ENCODE peak calls at places on chromosome 13, in six cellular contexts. J is A549, E is K562, N is prostate gland, G is HCT116, A is tibial nerve. H is an unnamed sample.

GRCh38 chr13:38657191-38657590 is 29.7 kb upstream of the FREM2 start:
- DNase-seq in J (no peak), E (no peak), N (no peak), G (no peak), A (no peak), H (no peak)

GRCh38 chr13:83220241-83220640 is 662.0 kb downstream of the SLITRK1 start:
- DNase-seq in J (no peak), E (no peak), N (no peak), G (no peak), A (no peak), H (no peak)

GRCh38 chr13:35714588-35714987 is 238.1 kb upstream of the MAB21L1 start:
- DNase-seq in J (no peak), E (no peak), N (no peak), G (no peak), A (no peak), H (no peak)

GRCh38 chr13:51684076-51684475 is 99.8 kb downstream of the WDFY2 start:
- DNase-seq in J (no peak), E (no peak), N (no peak), G (no peak), A (no peak), H (no peak)

GRCh38 chr13:73496711-73497110 is 437.9 kb downstream of the KLF5 start:
- DNase-seq in J (no peak), E (no peak), N (no peak), G (no peak), A (no peak), H (no peak)

GRCh38 chr13:25330541-25330940 is 29.1 kb downstream of the NUP58 start:
- DNase-seq in J (no peak), E (no peak), N (no peak), G (no peak), A (no peak), H (no peak)

GRCh38 chr13:29581666-29582065 is 13.8 kb downstream of the SLC7A1 start:
- DNase-seq in J (no peak), E (no peak), N (no peak), G (no peak), A (no peak), H (no peak)

GRCh38 chr13:35600137-35600536 is 123.6 kb upstream of the MAB21L1 start:
- DNase-seq in J (no peak), E (no peak), N (no peak), G (no peak), A (no peak), H (no peak)

GRCh38 chr13:112888238-112889111 is 80.5 kb upstream of the MCF2L start:
- DNase-seq in J (no peak), E (no peak), N (no peak), G (no peak), A (no peak), H (no peak)

GRCh38 chr13:106186366-106187030 is 349.0 kb downstream of the EFNB2 start:
- DNase-seq in J (no peak), E (no peak), N (no peak), G (no peak), A (no peak), H (no peak)

GRCh38 chr13:34430294-34430693 is 511.8 kb upstream of the NBEA start:
- DNase-seq in J (no peak), E (no peak), N (no peak), G (no peak), A (no peak), H (no peak)

GRCh38 chr13:108777421-108778420 is 148.3 kb downstream of the MYO16 start:
- DNase-seq in J (peak), E (no peak), N (no peak), G (peak), A (no peak), H (no peak)

GRCh38 chr13:90591927-90592268 is 755.6 kb upstream of the MIR17HG start:
- DNase-seq in J (no peak), E (no peak), N (no peak), G (no peak), A (no peak), H (no peak)

GRCh38 chr13:50267917-50268316 is 252.7 kb downstream of the KCNRG start:
- DNase-seq in J (no peak), E (no peak), N (no peak), G (no peak), A (no peak), H (no peak)

GRCh38 chr13:21895769-21896168 is 224.9 kb downstream of the FGF9 start:
- DNase-seq in J (no peak), E (no peak), N (no peak), G (no peak), A (no peak), H (no peak)

GRCh38 chr13:64234255-64234654 is 2818.6 kb upstream of the PCDH20 start:
- DNase-seq in J (no peak), E (no peak), N (no peak), G (no peak), A (no peak), H (no peak)

GRCh38 chr13:107642841-107643240 is 572.5 kb downstream of the LIG4 start:
- DNase-seq in J (no peak), E (no peak), N (no peak), G (no peak), A (no peak), H (no peak)

GRCh38 chr13:94324409-94325147 is 154.9 kb downstream of the DCT start:
- DNase-seq in J (no peak), E (no peak), N (no peak), G (no peak), A (no peak), H (no peak)

GRCh38 chr13:110989331-110989730 is 74.5 kb upstream of the ANKRD10 start:
- DNase-seq in J (no peak), E (no peak), N (no peak), G (no peak), A (no peak), H (no peak)

GRCh38 chr13:27533155-27533643 is 82.8 kb upstream of the MTIF3 start:
- DNase-seq in J (peak), E (peak), N (peak), G (peak), A (peak), H (peak)

GRCh38 chr13:36758345-36758744 is 60.7 kb upstream of the RFXAP start:
- DNase-seq in J (no peak), E (no peak), N (no peak), G (no peak), A (no peak), H (no peak)

GRCh38 chr13:36815069-36815468 is 4.0 kb upstream of the RFXAP start:
- DNase-seq in J (no peak), E (peak), N (no peak), G (peak), A (no peak), H (no peak)

GRCh38 chr13:107884564-107884963 is 330.8 kb downstream of the LIG4 start:
- DNase-seq in J (no peak), E (no peak), N (no peak), G (no peak), A (no peak), H (no peak)

GRCh38 chr13:80052286-80052685 is 288.6 kb downstream of the SPRY2 start:
- DNase-seq in J (no peak), E (no peak), N (no peak), G (no peak), A (no peak), H (no peak)

GRCh38 chr13:111006508-111007031 is 91.7 kb upstream of the ANKRD10 start:
- DNase-seq in J (no peak), E (peak), N (peak), G (no peak), A (peak), H (no peak)

GRCh38 chr13:42671502-42671901 is 97.5 kb downstream of the TNFSF11 start:
- DNase-seq in J (no peak), E (no peak), N (no peak), G (no peak), A (no peak), H (no peak)

GRCh38 chr13:78604782-78605611 is 1.6 kb upstream of the POU4F1 start:
- DNase-seq in J (peak), E (peak), N (no peak), G (no peak), A (no peak), H (no peak)

GRCh38 chr13:51772781-51773180 is 31.2 kb downstream of the DHRS12 start:
- DNase-seq in J (no peak), E (no peak), N (no peak), G (no peak), A (no peak), H (no peak)

GRCh38 chr13:52851153-52851962 is 2.9 kb upstream of the PCDH8 start:
- DNase-seq in J (no peak), E (no peak), N (no peak), G (no peak), A (peak), H (no peak)

GRCh38 chr13:94620286-94620896 is 18.7 kb downstream of the GPR180 start:
- DNase-seq in J (peak), E (peak), N (no peak), G (peak), A (no peak), H (no peak)

DNA sequence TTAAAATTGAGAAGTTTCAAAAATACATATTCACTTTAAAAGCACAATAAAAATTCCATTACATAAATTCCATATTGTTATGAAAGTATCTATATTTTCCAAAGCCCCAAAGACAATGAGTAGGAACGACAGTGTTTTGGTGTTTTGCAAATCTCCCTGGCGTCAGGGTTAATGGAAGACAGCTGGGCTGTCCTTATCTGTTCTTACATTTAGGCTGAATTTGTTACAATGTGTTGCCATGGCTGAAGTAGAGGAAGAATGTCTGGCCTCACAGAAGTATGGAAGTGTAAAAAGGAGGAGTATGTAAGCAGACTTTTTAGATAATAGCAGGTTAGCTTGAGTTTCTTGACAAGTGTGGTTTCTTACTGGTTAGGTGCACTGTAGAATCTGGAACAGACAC is 124.4 kb upstream of the SPATA13 start:
- DNase-seq in J (no peak), E (no peak), N (no peak), G (no peak), A (no peak), H (no peak)
- TF ChIP-seq POLR2A in J (no peak), E (no peak), N (no peak), G (no peak), A (no peak), H (no peak)

DNA sequence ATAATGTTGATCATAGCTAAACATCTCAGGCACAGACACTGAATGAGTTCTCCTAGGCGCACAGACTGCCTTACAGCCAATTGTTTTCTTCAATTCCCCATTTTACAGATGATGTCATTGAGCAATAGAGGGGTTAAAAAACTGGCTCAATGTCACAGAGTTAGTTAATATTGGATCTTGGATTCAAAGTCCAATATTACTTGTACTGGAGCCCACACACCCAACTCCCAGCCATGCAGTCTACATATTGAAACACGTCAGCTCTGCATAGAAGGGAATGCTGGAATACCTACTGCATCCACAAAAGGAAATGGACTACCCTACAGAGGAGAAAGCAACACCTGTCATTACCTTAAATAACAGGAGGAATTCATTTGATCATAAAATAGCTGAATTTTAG is 76.1 kb upstream of the SLC15A1 start:
- DNase-seq in J (no peak), E (no peak), N (no peak), G (no peak), A (no peak), H (no peak)
- TF ChIP-seq POLR2A in J (no peak), E (no peak), N (no peak), G (no peak), A (no peak), H (no peak)

GRCh38 chr13:45705145-45705695 is 3.1 kb downstream of the CBY2 start:
- DNase-seq in J (no peak), E (no peak), N (no peak), G (no peak), A (no peak), H (no peak)

GRCh38 chr13:45704211-45704739 is 2.2 kb downstream of the CBY2 start:
- DNase-seq in J (no peak), E (no peak), N (no peak), G (no peak), A (no peak), H (no peak)

GRCh38 chr13:45702088-45702487 is at the start of gene CBY2:
- DNase-seq in J (no peak), E (no peak), N (no peak), G (no peak), A (no peak), H (no peak)

GRCh38 chr13:45702869-45703391 is 810 bp downstream of the CBY2 start:
- DNase-seq in J (no peak), E (no peak), N (no peak), G (no peak), A (no peak), H (no peak)

DNA sequence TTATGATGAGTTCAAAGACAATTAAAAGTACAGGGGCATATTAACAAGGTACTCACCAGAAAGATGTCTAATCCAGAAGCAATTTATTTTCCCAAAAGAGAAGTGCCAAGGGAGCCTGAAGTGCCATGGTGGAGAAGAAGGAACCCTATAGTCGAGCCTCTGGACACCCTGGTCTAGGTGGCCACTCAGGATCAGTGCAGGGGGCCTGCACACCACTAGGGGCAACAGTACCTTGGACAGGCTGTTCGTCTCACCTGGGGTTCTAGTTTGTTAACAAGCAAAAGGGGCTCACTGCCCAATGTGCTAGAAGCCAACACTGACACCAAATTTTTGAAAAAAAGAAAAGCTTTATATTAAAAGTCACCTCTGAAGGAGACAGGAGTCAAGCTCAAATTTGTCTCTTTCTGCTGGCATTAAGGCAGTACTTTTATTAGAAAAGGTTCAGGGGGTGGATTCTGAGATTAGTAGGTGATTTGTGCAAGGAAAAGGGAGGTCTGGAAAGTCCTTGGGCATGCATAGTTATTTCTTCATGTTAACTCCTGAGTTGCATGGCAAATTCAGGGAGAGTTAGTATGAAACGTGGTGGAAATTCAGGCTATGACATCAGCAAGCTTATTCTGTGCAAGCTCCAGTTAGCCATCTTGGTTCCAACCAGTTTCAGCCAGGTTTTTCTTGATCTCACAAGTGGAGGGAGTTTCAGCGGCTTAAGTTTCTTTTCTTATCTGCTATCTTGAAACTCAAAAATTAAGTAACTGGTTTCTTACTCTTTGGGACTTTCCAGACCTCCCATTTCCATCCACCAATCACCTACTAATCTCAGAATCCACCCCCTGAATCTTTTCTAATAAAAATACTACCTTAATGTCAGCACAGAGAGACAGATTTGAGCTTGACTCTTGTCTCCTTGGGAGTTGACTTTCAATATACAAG is 884 bp upstream of the CBY2 start:
- DNase-seq in J (no peak), E (peak), N (no peak), G (no peak), A (no peak), H (no peak)
- TF ChIP-seq POLR2A in J (no peak), E (no peak), N (no peak), G (no peak), A (no peak), H (no peak)

DNA sequence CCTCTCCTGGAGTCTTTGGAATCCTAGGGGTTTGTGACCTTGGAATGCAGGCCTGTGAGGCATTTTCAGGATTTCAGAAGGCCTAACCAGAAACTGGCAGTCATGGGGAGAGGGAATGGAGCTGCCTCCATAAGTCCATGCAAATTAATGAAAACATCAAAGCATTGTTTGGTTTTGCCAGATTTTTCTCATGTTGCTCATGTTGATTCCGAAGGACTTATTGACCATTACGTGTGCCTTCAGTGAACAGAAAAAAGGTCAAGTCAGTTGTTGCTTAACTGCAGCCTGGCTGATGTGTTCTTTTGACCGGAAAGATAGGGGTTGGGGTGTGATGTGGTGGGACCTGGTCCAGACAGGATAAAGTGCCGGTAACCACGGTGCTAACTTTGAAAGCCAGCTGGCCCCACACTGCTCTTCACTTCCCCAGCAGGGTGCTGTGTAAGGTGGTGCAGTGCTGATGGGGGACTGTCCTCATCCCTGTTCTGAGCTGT is 3.6 kb downstream of the RNF113B start:
- DNase-seq in J (no peak), E (no peak), N (peak), G (peak), A (peak), H (peak)
- TF ChIP-seq POLR2A in J (no peak), E (no peak), N (no peak), G (no peak), A (no peak), H (no peak)

GRCh38 chr13:41137241-41137640 is 4.6 kb upstream of the KBTBD6 start:
- DNase-seq in J (no peak), E (no peak), N (no peak), G (no peak), A (no peak), H (no peak)

GRCh38 chr13:41136396-41137031 is 3.9 kb upstream of the KBTBD6 start:
- DNase-seq in J (no peak), E (peak), N (no peak), G (no peak), A (no peak), H (no peak)

GRCh38 chr13:41130356-41130755 is 2.2 kb downstream of the KBTBD6 start:
- DNase-seq in J (no peak), E (no peak), N (no peak), G (no peak), A (no peak), H (no peak)

GRCh38 chr13:41133951-41134350 is 1.3 kb upstream of the KBTBD6 start:
- DNase-seq in J (no peak), E (no peak), N (no peak), G (no peak), A (no peak), H (no peak)

GRCh38 chr13:41132512-41133152 is at the start of gene KBTBD6:
- DNase-seq in J (peak), E (peak), N (peak), G (peak), A (peak), H (peak)
- TF ChIP-seq POLR2A in J (peak), E (peak), N (peak), G (peak), A (peak), H (peak)

GRCh38 chr13:23673354-23673753 is 103.1 kb downstream of the TNFRSF19 start:
- DNase-seq in J (no peak), E (no peak), N (no peak), G (no peak), A (no peak), H (no peak)
- TF ChIP-seq POLR2A in J (no peak), E (no peak), N (no peak), G (no peak), A (no peak), H (no peak)

GRCh38 chr13:24212674-24213073 is 52.2 kb downstream of the SPATA13 start:
- DNase-seq in J (no peak), E (no peak), N (no peak), G (no peak), A (no peak), H (no peak)
- TF ChIP-seq POLR2A in J (no peak), E (no peak), N (no peak), G (no peak), A (no peak), H (no peak)

DNA sequence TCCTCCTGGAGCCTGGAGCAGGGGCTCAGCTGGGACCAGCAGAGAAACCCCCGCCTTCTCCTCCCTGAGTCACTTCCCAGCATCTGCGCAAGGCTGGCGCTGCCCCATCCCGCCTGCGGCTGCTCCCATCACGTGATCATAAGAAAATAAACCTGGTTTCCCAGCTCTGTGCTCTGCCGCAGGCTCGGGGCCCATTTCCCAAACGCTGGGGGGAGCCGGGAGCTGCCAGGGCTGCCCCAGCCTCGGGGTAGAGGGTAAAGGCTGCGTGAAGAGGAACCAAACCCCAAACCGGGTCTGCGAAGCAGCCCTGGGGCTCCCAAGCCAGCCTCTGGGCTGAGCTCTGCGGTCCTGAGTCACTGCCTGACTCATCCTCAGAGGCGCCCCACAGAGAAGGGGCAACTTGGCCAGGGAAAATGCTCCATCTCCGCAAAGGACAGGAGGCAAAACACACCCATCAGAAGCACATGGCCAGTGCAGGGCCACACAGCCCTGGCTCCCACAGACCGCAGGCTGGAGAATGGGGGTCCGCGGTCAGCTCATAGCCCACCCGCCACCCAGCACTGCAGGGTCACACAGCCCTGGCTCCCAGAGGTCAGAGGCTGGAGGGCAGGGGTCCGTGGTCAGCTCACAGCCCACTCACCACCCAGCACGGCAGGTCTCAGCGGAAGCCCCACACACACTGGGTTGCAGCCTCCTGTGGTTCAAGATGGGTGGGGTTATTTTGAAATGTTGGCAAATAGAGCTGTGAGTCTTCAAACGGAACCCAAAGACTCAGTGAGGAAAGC is 67.1 kb downstream of the RASA3 start:
- DNase-seq in J (peak), E (peak), N (peak), G (peak), A (peak), H (peak)
- TF ChIP-seq POLR2A in J (peak), E (peak), N (peak), G (peak), A (peak), H (peak)

H was measured in H54.